ENCODE peak calls at places on chromosomes 13 and 19, in five cellular contexts. B is cardiac fibroblast, T is tibial artery, K is bronchial epithelial cell, P is neural progenitor cell. N is an unnamed sample.

GRCh38 chr13:36841411-36841810 is 22.4 kb downstream of the RFXAP start:
- DNase-seq in P (no peak), T (no peak), K (peak; percentile 28), B (no peak), N (peak; percentile 28)

GRCh38 chr13:102726430-102726829 is 31.6 kb upstream of the METTL21C start:
- DNase-seq in P (no peak), K (peak; percentile 34), B (no peak), T (no peak), N (peak; percentile 51)

GRCh38 chr19:32581704-32582164 is 744 bp downstream of the PDCD5 start:
- DNase-seq in P (peak; percentile 57), K (peak; percentile 67), B (peak; percentile 78), T (no peak), N (peak; percentile 73)

GRCh38 chr13:51643114-51643881 is 59.0 kb downstream of the WDFY2 start:
- DNase-seq in B (peak; percentile 97), K (peak; percentile 95), T (no peak), P (no peak), N (peak; percentile 95)

GRCh38 chr19:39218230-39219007 is 14.4 kb upstream of the SYCN start:
- DNase-seq in K (no peak), P (no peak), T (no peak), B (no peak), N (no peak)

GRCh38 chr13:33863390-33863789 is 45.4 kb downstream of the RFC3 start:
- DNase-seq in B (no peak), P (no peak), K (peak; percentile 50), T (no peak), N (peak; percentile 55)

GRCh38 chr13:112959701-112960542 is 9.1 kb upstream of the MCF2L start:
- DNase-seq in P (no peak), B (no peak), T (no peak), K (no peak), N (no peak)

GRCh38 chr13:24709186-24709913 is 29.1 kb downstream of the ATP12A start:
- DNase-seq in K (no peak), T (no peak), P (no peak), B (no peak), N (no peak)

GRCh38 chr13:29987340-29987739 is 136.9 kb upstream of the UBL3 start:
- DNase-seq in T (no peak), P (no peak), K (no peak), B (no peak), N (no peak)

GRCh38 chr13:50392977-50393376 is 377.7 kb downstream of the KCNRG start:
- DNase-seq in K (peak; percentile 73), P (no peak), T (no peak), B (no peak), N (peak; percentile 51)

GRCh38 chr19:54955356-54955755 is 8.0 kb upstream of the NLRP7 start:
- DNase-seq in K (no peak), B (no peak), P (no peak), T (no peak), N (no peak)

DNA sequence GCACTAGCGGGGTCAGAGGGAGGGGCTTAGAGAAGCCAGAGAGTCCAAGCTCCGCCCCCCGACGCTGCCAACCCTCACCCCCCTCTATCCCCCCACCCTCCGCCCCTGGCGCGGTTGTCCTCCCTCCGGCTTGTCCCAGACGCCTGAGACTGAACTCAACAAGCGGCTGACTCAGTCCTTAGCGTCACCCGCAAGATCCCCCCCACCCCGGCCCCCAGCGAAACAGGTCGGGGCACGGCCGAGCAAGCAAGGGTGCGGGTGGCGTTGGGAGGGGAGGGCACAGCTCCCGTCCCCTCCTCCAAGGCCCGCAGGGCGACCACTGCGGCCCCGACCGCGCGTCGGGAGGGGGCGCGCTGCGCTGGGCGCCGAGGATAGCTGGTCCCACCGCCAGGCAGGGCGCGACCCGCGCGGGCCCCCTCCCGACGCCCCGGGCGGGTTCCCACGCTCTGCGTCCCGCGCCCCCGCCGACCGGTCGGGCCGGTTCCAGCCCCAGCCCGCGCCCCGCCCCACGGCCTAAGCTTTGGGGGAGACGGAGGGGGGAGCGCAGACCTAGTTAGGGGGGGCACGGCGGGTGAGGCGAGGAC is 5.3 kb downstream of the NOTCH3 start:
- DNase-seq in B (peak; percentile 83), P (peak; percentile 93), T (peak; percentile 74), K (peak; percentile 84), N (peak; percentile 96)
- H3K4me3 ChIP-seq in B (peak overlapping the region; percentile 34), P (peak overlapping the region; percentile 63), T (peak overlapping the region; percentile 78), K (peak overlapping the region; percentile 35), N (peak overlapping the region; percentile 29)

GRCh38 chr19:10519421-10519820 is 2.2 kb upstream of the S1PR5 start:
- DNase-seq in B (no peak), P (no peak), K (no peak), T (no peak), N (no peak)

GRCh38 chr19:10518444-10519361 is 1.5 kb upstream of the S1PR5 start:
- DNase-seq in K (no peak), P (peak; percentile 23), T (no peak), B (no peak), N (no peak)

GRCh38 chr19:10517361-10517759 is at the start of gene S1PR5:
- DNase-seq in T (no peak), B (no peak), K (no peak), P (peak; percentile 54), N (peak; percentile 44)

GRCh38 chr19:10516671-10517286 is 468 bp downstream of the S1PR5 start:
- DNase-seq in T (no peak), B (peak; percentile 19), K (peak; percentile 58), P (no peak), N (peak; percentile 50)

GRCh38 chr19:10517760-10518443 is 655 bp upstream of the S1PR5 start:
- DNase-seq in B (peak; percentile 29), T (no peak), P (peak; percentile 39), K (peak; percentile 34), N (peak; percentile 38)
- H3K4me3 ChIP-seq in B (peak overlapping the region; percentile 56), T (peak overlapping the region; percentile 42), P (peak overlapping the region; percentile 44), K (peak overlapping the region; percentile 77), N (peak overlapping the region; percentile 74)

DNA sequence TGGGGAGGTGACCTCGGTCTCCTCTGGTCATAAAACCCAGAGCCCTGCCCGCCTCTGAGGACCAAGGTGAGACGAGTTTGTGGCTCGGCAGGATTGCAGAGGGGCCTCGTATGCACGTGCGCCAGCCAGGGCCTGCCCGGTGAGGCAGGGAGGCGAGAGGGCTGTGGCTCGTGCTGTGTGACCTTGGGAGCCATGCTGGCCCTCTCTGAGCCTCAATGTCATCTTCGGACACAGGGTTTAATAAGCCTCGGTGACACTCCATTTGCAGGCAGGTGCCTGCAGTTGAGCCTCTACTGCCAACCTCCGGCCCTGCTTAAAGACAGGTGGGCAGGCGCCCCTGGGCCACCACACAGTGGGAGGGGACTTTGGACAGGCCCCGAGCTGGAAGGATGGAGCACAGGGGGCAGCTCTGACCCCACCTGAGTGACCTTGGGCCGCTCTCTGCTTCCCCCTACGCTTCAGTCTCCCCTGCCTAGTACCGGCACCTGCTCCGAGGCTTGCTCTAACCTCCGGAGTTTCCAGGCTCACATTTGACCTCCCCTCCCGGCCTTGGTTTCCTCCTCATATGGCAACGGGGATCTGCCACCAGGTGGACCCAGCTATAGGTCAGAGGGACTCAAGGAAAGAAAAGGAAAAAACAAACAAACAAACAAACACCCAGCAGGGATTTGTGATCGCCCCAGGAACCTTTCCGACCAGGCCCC is 3.2 kb downstream of the ZBTB7A start:
- DNase-seq in B (no peak), T (no peak), P (peak; percentile 55), K (no peak), N (no peak)
- H3K4me3 ChIP-seq in B (peak overlapping the region; percentile 79), T (peak overlapping the region; percentile 98), P (peak overlapping the region; percentile 96), K (peak overlapping the region; percentile 84), N (peak overlapping the region; percentile 73)

GRCh38 chr19:13056052-13056660 is 46.5 kb downstream of the LYL1 start:
- DNase-seq in P (peak; percentile 49), K (peak; percentile 71), T (peak; percentile 75), B (peak; percentile 74), N (peak; percentile 82)
- H3K4me3 ChIP-seq in P (peak overlapping the region; percentile 27), K (no peak overlapping the region), T (peak overlapping the region; percentile 35), B (no peak overlapping the region), N (no peak overlapping the region)

DNA sequence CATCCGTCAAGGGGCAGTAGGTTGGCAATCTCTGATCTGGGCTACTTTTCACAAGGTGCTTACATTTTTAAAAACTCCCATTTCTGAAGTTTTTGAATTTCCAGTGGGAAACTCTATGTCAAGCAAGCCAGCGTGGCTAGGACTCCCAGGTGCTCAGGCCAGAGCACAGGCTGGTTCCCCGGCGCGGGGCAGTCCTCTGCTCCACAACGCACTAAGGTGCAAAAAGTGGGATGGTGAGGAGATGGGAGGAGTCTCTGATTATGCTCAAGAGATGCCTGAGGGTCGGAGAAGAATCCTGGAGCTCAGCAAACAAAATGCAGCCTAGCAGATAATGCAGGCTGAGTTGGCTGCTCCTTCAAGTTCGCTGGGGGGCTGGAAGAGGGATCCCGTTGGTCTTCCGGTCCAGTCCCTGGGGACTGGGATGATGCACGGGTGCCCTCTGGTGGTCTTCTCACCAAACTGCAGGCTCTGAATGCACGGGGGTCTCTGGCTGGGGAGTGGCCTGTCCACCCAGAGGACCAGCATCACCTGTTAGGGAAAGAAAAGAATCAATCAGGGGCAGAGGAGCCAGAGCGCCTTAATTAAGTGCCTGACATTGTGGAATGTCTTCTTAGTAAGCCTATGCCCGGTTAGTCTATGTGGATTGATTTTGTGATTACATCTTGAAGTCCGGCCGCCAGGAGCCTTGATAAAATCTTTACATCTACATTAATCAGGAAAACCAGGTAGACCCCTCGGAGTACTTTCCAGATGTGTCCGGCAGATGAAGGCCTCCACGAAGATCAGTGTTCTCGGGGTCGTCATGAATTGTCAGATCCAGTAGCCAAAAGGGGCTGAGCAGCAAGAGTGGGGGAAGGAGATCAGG is 244.4 kb upstream of the MAB21L1 start:
- DNase-seq in P (peak; percentile 80), K (peak; percentile 15), T (no peak), B (peak; percentile 57), N (peak; percentile 39)
- H3K4me3 ChIP-seq in P (no peak overlapping the region), K (peak overlapping the region; percentile 8), T (peak overlapping the region; percentile 24), B (peak overlapping the region; percentile 24), N (no peak overlapping the region)

GRCh38 chr19:58334691-58335249 is 8.0 kb downstream of the ZSCAN22 start:
- DNase-seq in K (no peak), P (no peak), B (no peak), T (no peak), N (no peak)

GRCh38 chr19:58336216-58336615 is 9.4 kb downstream of the ZSCAN22 start:
- DNase-seq in T (no peak), K (no peak), B (no peak), P (no peak), N (no peak)

GRCh38 chr19:58338336-58338735 is 11.5 kb downstream of the ZSCAN22 start:
- DNase-seq in B (no peak), K (no peak), P (no peak), T (no peak), N (no peak)

GRCh38 chr19:58335630-58336029 is 8.8 kb downstream of the ZSCAN22 start:
- DNase-seq in B (no peak), T (no peak), P (no peak), K (no peak), N (no peak)

DNA sequence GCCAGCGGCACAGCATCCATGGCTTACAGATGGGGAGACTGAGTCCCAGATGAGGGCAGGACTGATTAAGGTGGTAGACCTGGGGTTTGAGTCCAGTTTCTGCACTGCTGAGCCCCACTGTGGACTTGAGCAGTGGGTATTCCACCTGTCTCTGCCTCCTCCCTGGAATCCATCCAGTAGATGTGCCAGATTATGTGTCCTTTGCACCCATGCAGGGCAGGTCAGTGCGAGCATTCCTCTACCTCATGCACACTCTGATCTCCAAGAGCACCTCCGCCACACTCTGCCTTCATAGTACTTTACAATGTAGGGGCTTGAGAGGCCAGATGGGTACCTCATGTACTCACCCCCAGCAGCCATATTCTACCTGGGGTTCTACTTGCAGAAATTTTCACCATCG is 10.0 kb downstream of the ZSCAN22 start:
- DNase-seq in T (no peak), B (no peak), P (no peak), K (no peak), N (no peak)
- H3K4me3 ChIP-seq in T (no peak overlapping the region), B (no peak overlapping the region), P (no peak overlapping the region), K (no peak overlapping the region), N (no peak overlapping the region)

N was measured in epithelial cell of esophagus.